ENCODE peak calls at places on chromosome 3, in seven cellular contexts. E is kidney epithelial cell, V is neural progenitor cell, T is upper lobe of left lung, N is AG04450, G is DND-41, U is AG04449. P is an unnamed sample.

GRCh38 chr3:66823532-66823931 is 174.6 kb upstream of the KBTBD8 start:
- DNase-seq in E (no peak), V (no peak), T (no peak), N (no peak), G (no peak), U (no peak), P (no peak)

GRCh38 chr3:54957711-54958110 is 29.9 kb upstream of the LRTM1 start:
- DNase-seq in E (no peak), V (no peak), T (no peak), N (no peak), G (no peak), U (no peak), P (no peak)

GRCh38 chr3:158679547-158680000 is 7.1 kb upstream of the LXN start:
- DNase-seq in E (no peak), V (no peak), T (no peak), N (no peak), G (no peak), U (no peak), P (no peak)

GRCh38 chr3:11434017-11434526 is 161.9 kb downstream of the ATG7 start:
- DNase-seq in E (peak), V (no peak), T (no peak), N (peak), G (no peak), U (peak), P (peak)

GRCh38 chr3:127736801-127737539 is 64.2 kb downstream of the ABTB1 start:
- DNase-seq in E (no peak), V (no peak), T (no peak), N (no peak), G (no peak), U (no peak), P (no peak)

GRCh38 chr3:34277110-34277509 is 478.7 kb downstream of the PDCD6IP start:
- DNase-seq in E (no peak), V (no peak), T (no peak), N (no peak), G (no peak), U (no peak), P (no peak)

GRCh38 chr3:32109256-32109655 is 2.8 kb downstream of the GPD1L start:
- DNase-seq in E (no peak), V (no peak), T (no peak), N (no peak), G (no peak), U (no peak), P (peak)

GRCh38 chr3:183428140-183429023 is at the start of gene MCF2L2:
- DNase-seq in E (no peak), V (peak), T (peak), N (no peak), G (peak), U (no peak), P (no peak)

GRCh38 chr3:151460240-151460639 is 621 bp downstream of the IGSF10 start:
- DNase-seq in E (no peak), V (no peak), T (no peak), N (no peak), G (no peak), U (no peak), P (no peak)

GRCh38 chr3:165770781-165771180 is 66.4 kb downstream of the BCHE start:
- DNase-seq in E (no peak), V (no peak), T (no peak), N (no peak), G (no peak), U (no peak), P (no peak)

GRCh38 chr3:197329382-197329781 is 31.0 kb upstream of the DLG1 start:
- DNase-seq in E (no peak), V (no peak), T (no peak), N (no peak), G (no peak), U (no peak), P (no peak)

GRCh38 chr3:80297720-80298119 is 529.9 kb upstream of the ROBO1 start:
- DNase-seq in E (no peak), V (no peak), T (no peak), N (no peak), G (no peak), U (no peak), P (no peak)

GRCh38 chr3:16064660-16065414 is 109.6 kb upstream of the GALNT15 start:
- DNase-seq in E (no peak), V (no peak), T (no peak), N (peak), G (peak), U (peak), P (peak)

GRCh38 chr3:101177577-101177976 is 142.8 kb downstream of the IMPG2 start:
- DNase-seq in E (no peak), V (no peak), T (no peak), N (no peak), G (no peak), U (no peak), P (no peak)

GRCh38 chr3:134373942-134374790 is at the start of gene AMOTL2:
- DNase-seq in E (peak), V (peak), T (peak), N (peak), G (peak), U (peak), P (peak)

GRCh38 chr3:196757876-196758739 is 18.5 kb downstream of the PAK2 start:
- DNase-seq in E (no peak), V (no peak), T (no peak), N (peak), G (no peak), U (no peak), P (no peak)

GRCh38 chr3:171770689-171771620 is 39.3 kb downstream of the PLD1 start:
- DNase-seq in E (peak), V (no peak), T (no peak), N (peak), G (no peak), U (peak), P (peak)

GRCh38 chr3:41224120-41224806 is 25.0 kb downstream of the CTNNB1 start:
- DNase-seq in E (peak), V (no peak), T (no peak), N (peak), G (no peak), U (peak), P (peak)

GRCh38 chr3:138432576-138433240 is 1.7 kb upstream of the ESYT3 start:
- DNase-seq in E (no peak), V (no peak), T (no peak), N (no peak), G (no peak), U (no peak), P (no peak)

GRCh38 chr3:157856078-157856939 is 249.9 kb downstream of the SHOX2 start:
- DNase-seq in E (no peak), V (no peak), T (no peak), N (no peak), G (no peak), U (no peak), P (no peak)

GRCh38 chr3:23752126-23752525 is 53.6 kb upstream of the UBE2E1 start:
- DNase-seq in E (no peak), V (no peak), T (no peak), N (no peak), G (no peak), U (no peak), P (no peak)

GRCh38 chr3:174949523-174949922 is 90.4 kb downstream of the NAALADL2 start:
- DNase-seq in E (peak), V (no peak), T (no peak), N (peak), G (no peak), U (peak), P (peak)

GRCh38 chr3:16286161-16286560 is 21.1 kb downstream of the OXNAD1 start:
- DNase-seq in E (no peak), V (no peak), T (no peak), N (no peak), G (peak), U (no peak), P (no peak)

GRCh38 chr3:112676659-112677234 is 35.8 kb upstream of the CCDC80 start:
- DNase-seq in E (peak), V (peak), T (no peak), N (peak), G (no peak), U (peak), P (peak)

GRCh38 chr3:135159848-135160247 is 364.8 kb downstream of the EPHB1 start:
- DNase-seq in E (no peak), V (no peak), T (no peak), N (no peak), G (no peak), U (no peak), P (no peak)

GRCh38 chr3:22893631-22894377 is 309.3 kb upstream of the UBE2E2 start:
- DNase-seq in E (no peak), V (no peak), T (no peak), N (no peak), G (no peak), U (no peak), P (no peak)

GRCh38 chr3:66083096-66083960 is 44.6 kb upstream of the MAGI1 start:
- DNase-seq in E (no peak), V (no peak), T (no peak), N (no peak), G (no peak), U (no peak), P (no peak)

GRCh38 chr3:9883676-9884554 is 3.9 kb upstream of the CIDEC start:
- DNase-seq in E (no peak), V (no peak), T (no peak), N (no peak), G (no peak), U (no peak), P (peak)

GRCh38 chr3:63613561-63613960 is 38.9 kb upstream of the SNTN start:
- DNase-seq in E (no peak), V (no peak), T (no peak), N (no peak), G (no peak), U (peak), P (peak)

GRCh38 chr3:32305477-32305876 is 67.0 kb downstream of the CMTM8 start:
- DNase-seq in E (no peak), V (no peak), T (no peak), N (no peak), G (no peak), U (no peak), P (no peak)

GRCh38 chr3:107993771-107994170 is 97.1 kb downstream of the CD47 start:
- DNase-seq in E (no peak), V (no peak), T (no peak), N (no peak), G (no peak), U (no peak), P (no peak)

GRCh38 chr3:169811606-169812123 is 1.0 kb upstream of the LRRIQ4 start:
- DNase-seq in E (peak), V (no peak), T (no peak), N (peak), G (no peak), U (peak), P (peak)

GRCh38 chr3:141860766-141861513 is 15.5 kb upstream of the ATP1B3 start:
- DNase-seq in E (no peak), V (no peak), T (no peak), N (no peak), G (no peak), U (no peak), P (no peak)

GRCh38 chr3:65348596-65348995 is 660.8 kb upstream of the ADAMTS9 start:
- DNase-seq in E (no peak), V (no peak), T (no peak), N (peak), G (no peak), U (peak), P (peak)

GRCh38 chr3:13718000-13718399 is 161.9 kb downstream of the WNT7A start:
- DNase-seq in E (no peak), V (no peak), T (no peak), N (no peak), G (no peak), U (no peak), P (no peak)

GRCh38 chr3:30333903-30334302 is 272.5 kb upstream of the TGFBR2 start:
- DNase-seq in E (no peak), V (no peak), T (no peak), N (no peak), G (no peak), U (no peak), P (no peak)

GRCh38 chr3:6354653-6355052 is 506.3 kb upstream of the GRM7 start:
- DNase-seq in E (no peak), V (no peak), T (no peak), N (no peak), G (no peak), U (no peak), P (no peak)

DNA sequence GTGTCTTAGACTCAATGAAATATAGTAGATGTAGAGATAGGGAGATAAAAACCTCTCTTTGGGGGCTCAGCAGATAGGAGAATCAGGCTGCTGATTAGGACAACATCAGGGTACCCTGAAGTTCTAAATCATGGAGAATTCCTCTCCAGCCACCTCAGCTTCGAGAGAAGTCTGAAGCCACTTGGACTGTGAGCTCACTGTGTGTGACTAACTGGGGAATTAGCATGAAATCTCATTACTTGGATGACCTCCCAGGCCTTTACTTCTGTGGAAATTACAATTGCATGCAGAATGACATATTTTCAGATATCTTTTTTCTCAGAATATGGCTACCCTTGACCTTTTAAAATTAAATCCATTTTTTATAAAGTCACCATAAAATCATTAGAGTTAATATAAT is 128.0 kb upstream of the MRPL3 start:
- DNase-seq in E (no peak), V (no peak), T (no peak), N (no peak), G (no peak), U (no peak), P (no peak)
- H3K4me3 ChIP-seq in E (no peak), V (no peak), T (no peak), N (no peak), G (no peak), U (no peak), P (no peak)

DNA sequence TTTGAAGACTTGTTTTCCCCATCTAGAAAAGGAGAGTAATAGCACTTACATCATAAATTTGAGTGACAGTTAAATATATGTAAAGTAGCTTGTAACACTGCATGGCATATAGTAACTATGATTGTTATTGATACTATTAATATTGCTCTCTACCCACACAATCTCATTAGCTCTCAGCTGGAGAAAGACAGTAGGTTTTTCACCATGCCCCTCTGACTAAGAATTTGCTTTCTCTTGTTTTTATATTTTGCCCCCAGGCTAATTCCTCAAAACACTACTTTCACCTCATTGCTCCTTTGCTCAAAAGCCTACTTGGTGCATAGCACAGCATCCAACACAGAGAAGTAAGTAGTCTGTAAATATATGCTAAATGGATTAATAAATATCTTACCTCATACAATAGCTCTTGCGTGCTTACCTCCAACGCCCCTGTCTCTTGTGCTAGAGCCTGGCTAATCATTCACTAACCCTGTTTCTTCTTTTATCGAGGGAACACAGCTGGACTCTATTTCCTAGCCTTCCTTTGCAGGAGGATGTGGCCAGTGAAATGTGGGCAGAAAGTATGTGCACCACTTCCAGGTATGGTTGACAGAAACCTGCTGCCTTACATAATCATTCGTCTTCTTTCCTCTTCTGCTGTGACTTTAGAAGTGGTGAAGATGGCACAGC is 190.0 kb downstream of the PLCH1 start:
- DNase-seq in E (peak), V (no peak), T (no peak), N (no peak), G (peak), U (no peak), P (no peak)
- TF ChIP-seq CTCF in E (no peak), V (no peak), T (no peak), N (no peak), G (peak), U (no peak), P (no peak)

GRCh38 chr3:50337175-50337861 is 3.3 kb downstream of the RASSF1 start:
- DNase-seq in E (peak), V (peak), T (peak), N (peak), G (peak), U (peak), P (peak)

GRCh38 chr3:50336452-50337174 is 4.0 kb downstream of the RASSF1 start:
- DNase-seq in E (no peak), V (peak), T (no peak), N (no peak), G (no peak), U (no peak), P (no peak)

GRCh38 chr3:50339485-50340196 is 995 bp downstream of the RASSF1 start:
- DNase-seq in E (no peak), V (no peak), T (no peak), N (no peak), G (no peak), U (no peak), P (no peak)

GRCh38 chr3:50340404-50341329 is at the start of gene RASSF1:
- DNase-seq in E (no peak), V (peak), T (peak), N (no peak), G (peak), U (no peak), P (no peak)

DNA sequence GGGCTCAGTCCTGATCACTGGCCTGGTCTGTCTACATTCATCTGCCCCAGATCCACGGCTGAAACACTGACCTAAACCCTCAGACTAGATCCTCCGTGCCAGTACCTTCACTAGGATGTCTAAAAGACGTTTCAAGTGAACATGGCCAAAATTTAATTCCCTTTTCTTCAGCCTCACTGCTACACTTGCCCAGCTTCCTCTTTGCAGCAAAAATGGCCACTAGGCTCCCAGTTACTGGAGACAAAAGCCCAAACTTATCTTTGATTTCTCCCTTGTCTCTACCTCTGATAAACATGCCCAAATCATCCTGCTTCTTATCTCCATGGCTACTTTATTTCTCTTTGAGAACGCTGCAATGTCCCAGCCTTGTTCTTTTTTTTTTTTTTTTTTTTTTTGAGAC is 1.6 kb downstream of the RASSF1 start:
- DNase-seq in E (no peak), V (no peak), T (no peak), N (no peak), G (no peak), U (no peak), P (no peak)
- H3K4me3 ChIP-seq in E (no peak), V (no peak), T (peak), N (peak), G (no peak), U (peak), P (no peak)

DNA sequence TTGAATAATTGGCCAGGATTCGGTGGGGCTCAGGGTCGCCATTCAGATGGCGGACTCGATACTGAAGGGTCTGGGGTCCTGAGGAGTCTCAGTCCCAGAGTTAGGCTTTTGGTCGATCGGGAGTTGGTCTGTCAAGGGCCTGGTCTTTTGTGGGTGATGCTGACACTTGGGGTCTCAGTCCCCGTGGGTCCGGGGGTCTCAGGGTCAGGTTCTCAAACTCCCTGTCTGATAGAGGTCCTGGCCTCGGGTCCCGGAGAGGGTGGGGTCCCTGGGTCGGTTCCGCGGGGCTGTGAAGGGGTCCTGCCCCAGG is 467 bp downstream of the NCKIPSD start:
- DNase-seq in E (no peak), V (no peak), T (no peak), N (no peak), G (no peak), U (no peak), P (no peak)
- TF ChIP-seq CTCF in E (no peak), V (no peak), T (no peak), N (peak), G (no peak), U (no peak), P (no peak)

DNA sequence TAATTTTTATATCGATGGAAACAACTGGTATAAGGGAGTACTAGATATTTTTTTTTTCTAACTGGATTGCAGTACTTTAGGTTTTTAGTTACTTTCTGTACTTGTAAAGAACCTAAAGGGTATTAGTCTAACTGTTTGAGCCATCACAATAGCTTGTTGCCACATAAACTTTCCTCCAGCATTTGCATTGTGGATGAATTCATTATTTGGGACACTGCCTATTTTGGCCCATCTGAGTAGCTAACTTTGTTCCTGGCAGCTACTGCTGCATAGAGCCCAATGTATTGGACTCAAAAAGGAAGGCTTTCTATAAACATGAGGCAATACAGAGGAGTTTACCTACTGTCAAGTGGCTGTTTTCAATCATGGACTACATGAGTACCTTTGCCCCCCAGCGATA is 1.9 kb downstream of the ROBO2 start:
- DNase-seq in E (no peak), V (no peak), T (no peak), N (no peak), G (no peak), U (no peak), P (no peak)
- H3K4me3 ChIP-seq in E (no peak), V (peak), T (peak), N (peak), G (no peak), U (no peak), P (peak)

GRCh38 chr3:194082596-194083220 is 53.2 kb upstream of the HES1 start:
- DNase-seq in E (no peak), V (no peak), T (peak), N (no peak), G (no peak), U (no peak), P (no peak)

GRCh38 chr3:194080473-194080872 is 55.5 kb upstream of the HES1 start:
- DNase-seq in E (no peak), V (no peak), T (no peak), N (no peak), G (no peak), U (no peak), P (peak)

GRCh38 chr3:194080913-194081800 is 54.8 kb upstream of the HES1 start:
- DNase-seq in E (no peak), V (no peak), T (no peak), N (no peak), G (no peak), U (no peak), P (no peak)

GRCh38 chr3:194083253-194084224 is 52.4 kb upstream of the HES1 start:
- DNase-seq in E (no peak), V (no peak), T (peak), N (no peak), G (no peak), U (no peak), P (no peak)

GRCh38 chr3:194081826-194082225 is 54.1 kb upstream of the HES1 start:
- DNase-seq in E (no peak), V (no peak), T (no peak), N (no peak), G (no peak), U (no peak), P (no peak)
- TF ChIP-seq CTCF in E (no peak), V (no peak), T (no peak), N (no peak), G (no peak), U (no peak), P (no peak)

DNA sequence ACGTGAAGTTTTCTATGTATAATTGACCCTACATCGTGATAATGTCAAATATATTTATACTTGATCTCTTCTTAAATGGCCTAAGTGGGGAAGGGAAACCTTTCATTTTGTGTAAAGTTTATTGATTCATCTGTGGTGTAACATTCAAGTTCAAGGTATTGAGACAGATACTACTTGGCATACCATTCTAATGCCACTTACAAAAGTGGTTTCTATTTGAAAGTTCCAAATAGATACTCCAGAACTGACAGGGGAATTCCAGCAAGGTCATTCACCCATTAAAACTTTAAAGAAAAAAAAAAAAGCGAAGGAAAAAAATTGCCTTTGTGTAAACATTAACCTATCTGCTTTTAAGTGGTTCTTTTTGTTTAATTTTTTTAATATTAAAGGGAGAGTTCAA is 45.3 kb upstream of the MAP3K13 start:
- DNase-seq in E (peak), V (no peak), T (no peak), N (no peak), G (no peak), U (no peak), P (no peak)
- H3K4me3 ChIP-seq in E (no peak), V (no peak), T (no peak), N (no peak), G (no peak), U (no peak), P (no peak)